ENCODE peak calls at places on chromosomes 12 and 14, in seven cellular contexts. One of them, this sample, is unnamed.
A peak's percentile ranks its signal among the peaks of the same experiment; 100 is the strongest.

GRCh38 chr14:33567003-33567735 is 383.7 kb downstream of the EGLN3 start:
- DNase-seq in left ventricle myocardium superior: no peak
- DNase-seq in cardiac muscle cell: no peak
- DNase-seq in cardiac fibroblast: no peak
- DNase-seq in activated gamma-delta T cell treated with anti-CD3 and anti-CD28 coated beads, Interleukin-2, amount 50 U/mL, for 16 hours: no peak
- DNase-seq in amniotic epithelial cell: peak; percentile 51
- DNase-seq in glomerular endothelial cell: no peak
- DNase-seq in this sample: no peak

GRCh38 chr12:131862994-131863710 is 31.3 kb upstream of the ULK1 start:
- DNase-seq in left ventricle myocardium superior: no peak
- DNase-seq in cardiac muscle cell: peak; percentile 38
- DNase-seq in cardiac fibroblast: peak; percentile 22
- DNase-seq in activated gamma-delta T cell treated with anti-CD3 and anti-CD28 coated beads, Interleukin-2, amount 50 U/mL, for 16 hours: no peak
- DNase-seq in amniotic epithelial cell: peak; percentile 59
- DNase-seq in glomerular endothelial cell: no peak
- DNase-seq in this sample: no peak

GRCh38 chr12:13088503-13088902 is 15.0 kb downstream of the GSG1 start:
- DNase-seq in left ventricle myocardium superior: no peak
- DNase-seq in cardiac muscle cell: no peak
- DNase-seq in cardiac fibroblast: no peak
- DNase-seq in activated gamma-delta T cell treated with anti-CD3 and anti-CD28 coated beads, Interleukin-2, amount 50 U/mL, for 16 hours: no peak
- DNase-seq in amniotic epithelial cell: no peak
- DNase-seq in glomerular endothelial cell: no peak
- DNase-seq in this sample: no peak

GRCh38 chr12:89540586-89540985 is 14.7 kb upstream of the POC1B start:
- DNase-seq in left ventricle myocardium superior: no peak
- DNase-seq in cardiac muscle cell: no peak
- DNase-seq in cardiac fibroblast: no peak
- DNase-seq in activated gamma-delta T cell treated with anti-CD3 and anti-CD28 coated beads, Interleukin-2, amount 50 U/mL, for 16 hours: no peak
- DNase-seq in amniotic epithelial cell: no peak
- DNase-seq in glomerular endothelial cell: no peak
- DNase-seq in this sample: no peak

GRCh38 chr12:71661977-71662522 is 1.6 kb downstream of the ZFC3H1 start:
- DNase-seq in left ventricle myocardium superior: no peak
- DNase-seq in cardiac muscle cell: peak; percentile 80
- DNase-seq in cardiac fibroblast: peak; percentile 79
- DNase-seq in activated gamma-delta T cell treated with anti-CD3 and anti-CD28 coated beads, Interleukin-2, amount 50 U/mL, for 16 hours: no peak
- DNase-seq in amniotic epithelial cell: peak; percentile 92
- DNase-seq in glomerular endothelial cell: no peak
- DNase-seq in this sample: no peak

GRCh38 chr14:69886843-69887242 is 7.6 kb downstream of the SMOC1 start:
- DNase-seq in left ventricle myocardium superior: no peak
- DNase-seq in cardiac muscle cell: peak; percentile 26
- DNase-seq in cardiac fibroblast: peak; percentile 10
- DNase-seq in activated gamma-delta T cell treated with anti-CD3 and anti-CD28 coated beads, Interleukin-2, amount 50 U/mL, for 16 hours: no peak
- DNase-seq in amniotic epithelial cell: peak; percentile 24
- DNase-seq in glomerular endothelial cell: no peak
- DNase-seq in this sample: no peak

GRCh38 chr12:125121095-125121494 is 55.9 kb downstream of the AACS start:
- DNase-seq in left ventricle myocardium superior: no peak
- DNase-seq in cardiac muscle cell: no peak
- DNase-seq in cardiac fibroblast: no peak
- DNase-seq in activated gamma-delta T cell treated with anti-CD3 and anti-CD28 coated beads, Interleukin-2, amount 50 U/mL, for 16 hours: no peak
- DNase-seq in amniotic epithelial cell: peak; percentile 9
- DNase-seq in glomerular endothelial cell: no peak
- DNase-seq in this sample: no peak

GRCh38 chr12:49972641-49973360 is at the start of gene AQP6:
- DNase-seq in left ventricle myocardium superior: no peak
- DNase-seq in cardiac muscle cell: no peak
- DNase-seq in cardiac fibroblast: no peak
- DNase-seq in activated gamma-delta T cell treated with anti-CD3 and anti-CD28 coated beads, Interleukin-2, amount 50 U/mL, for 16 hours: no peak
- DNase-seq in amniotic epithelial cell: no peak
- DNase-seq in glomerular endothelial cell: no peak
- DNase-seq in this sample: no peak

GRCh38 chr14:37147310-37147875 is 25.0 kb downstream of the SLC25A21 start:
- DNase-seq in left ventricle myocardium superior: no peak
- DNase-seq in cardiac muscle cell: peak; percentile 10
- DNase-seq in cardiac fibroblast: no peak
- DNase-seq in activated gamma-delta T cell treated with anti-CD3 and anti-CD28 coated beads, Interleukin-2, amount 50 U/mL, for 16 hours: no peak
- DNase-seq in amniotic epithelial cell: peak; percentile 53
- DNase-seq in glomerular endothelial cell: no peak
- DNase-seq in this sample: no peak

GRCh38 chr12:47021298-47021697 is 58.1 kb upstream of the PCED1B start:
- DNase-seq in left ventricle myocardium superior: no peak
- DNase-seq in cardiac muscle cell: peak; percentile 85
- DNase-seq in cardiac fibroblast: peak; percentile 87
- DNase-seq in activated gamma-delta T cell treated with anti-CD3 and anti-CD28 coated beads, Interleukin-2, amount 50 U/mL, for 16 hours: no peak
- DNase-seq in amniotic epithelial cell: peak; percentile 84
- DNase-seq in glomerular endothelial cell: peak; percentile 89
- DNase-seq in this sample: peak; percentile 27

GRCh38 chr12:916240-916639 is 33.3 kb downstream of the RAD52 start:
- DNase-seq in left ventricle myocardium superior: no peak
- DNase-seq in cardiac muscle cell: no peak
- DNase-seq in cardiac fibroblast: no peak
- DNase-seq in activated gamma-delta T cell treated with anti-CD3 and anti-CD28 coated beads, Interleukin-2, amount 50 U/mL, for 16 hours: no peak
- DNase-seq in amniotic epithelial cell: peak; percentile 49
- DNase-seq in glomerular endothelial cell: no peak
- DNase-seq in this sample: no peak

GRCh38 chr12:116164263-116164817 is 113.2 kb downstream of the MED13L start:
- DNase-seq in left ventricle myocardium superior: no peak
- DNase-seq in cardiac muscle cell: no peak
- DNase-seq in cardiac fibroblast: no peak
- DNase-seq in activated gamma-delta T cell treated with anti-CD3 and anti-CD28 coated beads, Interleukin-2, amount 50 U/mL, for 16 hours: no peak
- DNase-seq in amniotic epithelial cell: peak; percentile 13
- DNase-seq in glomerular endothelial cell: no peak
- DNase-seq in this sample: no peak

GRCh38 chr14:31855262-31855661 is 221.8 kb upstream of the ARHGAP5 start:
- DNase-seq in left ventricle myocardium superior: no peak
- DNase-seq in cardiac muscle cell: no peak
- DNase-seq in cardiac fibroblast: no peak
- DNase-seq in activated gamma-delta T cell treated with anti-CD3 and anti-CD28 coated beads, Interleukin-2, amount 50 U/mL, for 16 hours: no peak
- DNase-seq in amniotic epithelial cell: peak; percentile 23
- DNase-seq in glomerular endothelial cell: no peak
- DNase-seq in this sample: no peak

GRCh38 chr12:2532647-2533435 is 261.9 kb upstream of the FKBP4 start:
- DNase-seq in left ventricle myocardium superior: no peak
- DNase-seq in cardiac muscle cell: no peak
- DNase-seq in cardiac fibroblast: no peak
- DNase-seq in activated gamma-delta T cell treated with anti-CD3 and anti-CD28 coated beads, Interleukin-2, amount 50 U/mL, for 16 hours: no peak
- DNase-seq in amniotic epithelial cell: no peak
- DNase-seq in glomerular endothelial cell: no peak
- DNase-seq in this sample: no peak

GRCh38 chr12:77115471-77115870 is 50.1 kb upstream of the E2F7 start:
- DNase-seq in left ventricle myocardium superior: no peak
- DNase-seq in cardiac muscle cell: no peak
- DNase-seq in cardiac fibroblast: no peak
- DNase-seq in activated gamma-delta T cell treated with anti-CD3 and anti-CD28 coated beads, Interleukin-2, amount 50 U/mL, for 16 hours: no peak
- DNase-seq in amniotic epithelial cell: no peak
- DNase-seq in glomerular endothelial cell: no peak
- DNase-seq in this sample: no peak

GRCh38 chr12:132139912-132140311 is 4.2 kb downstream of the DDX51 start:
- DNase-seq in left ventricle myocardium superior: no peak
- DNase-seq in cardiac muscle cell: no peak
- DNase-seq in cardiac fibroblast: no peak
- DNase-seq in activated gamma-delta T cell treated with anti-CD3 and anti-CD28 coated beads, Interleukin-2, amount 50 U/mL, for 16 hours: no peak
- DNase-seq in amniotic epithelial cell: no peak
- DNase-seq in glomerular endothelial cell: no peak
- DNase-seq in this sample: no peak

GRCh38 chr14:88793259-88793625 is 489 bp upstream of the EML5 start:
- DNase-seq in left ventricle myocardium superior: no peak
- DNase-seq in cardiac muscle cell: no peak
- DNase-seq in cardiac fibroblast: no peak
- DNase-seq in activated gamma-delta T cell treated with anti-CD3 and anti-CD28 coated beads, Interleukin-2, amount 50 U/mL, for 16 hours: no peak
- DNase-seq in amniotic epithelial cell: no peak
- DNase-seq in glomerular endothelial cell: no peak
- DNase-seq in this sample: no peak

GRCh38 chr12:113246478-113247122 is 25.3 kb downstream of the TPCN1 start:
- DNase-seq in left ventricle myocardium superior: peak; percentile 57
- DNase-seq in cardiac muscle cell: no peak
- DNase-seq in cardiac fibroblast: no peak
- DNase-seq in activated gamma-delta T cell treated with anti-CD3 and anti-CD28 coated beads, Interleukin-2, amount 50 U/mL, for 16 hours: no peak
- DNase-seq in amniotic epithelial cell: no peak
- DNase-seq in glomerular endothelial cell: no peak
- DNase-seq in this sample: no peak

GRCh38 chr14:23863836-23864235 is 89.7 kb upstream of the DHRS4 start:
- DNase-seq in left ventricle myocardium superior: no peak
- DNase-seq in cardiac muscle cell: no peak
- DNase-seq in cardiac fibroblast: no peak
- DNase-seq in activated gamma-delta T cell treated with anti-CD3 and anti-CD28 coated beads, Interleukin-2, amount 50 U/mL, for 16 hours: no peak
- DNase-seq in amniotic epithelial cell: no peak
- DNase-seq in glomerular endothelial cell: no peak
- DNase-seq in this sample: no peak

GRCh38 chr12:65891987-65892481 is 67.8 kb downstream of the HMGA2 start:
- DNase-seq in left ventricle myocardium superior: peak; percentile 76
- DNase-seq in cardiac muscle cell: peak; percentile 98
- DNase-seq in cardiac fibroblast: peak; percentile 99
- DNase-seq in activated gamma-delta T cell treated with anti-CD3 and anti-CD28 coated beads, Interleukin-2, amount 50 U/mL, for 16 hours: no peak
- DNase-seq in amniotic epithelial cell: peak; percentile 89
- DNase-seq in glomerular endothelial cell: no peak
- DNase-seq in this sample: no peak

This sample was measured in GM10248.